ENCODE peak calls at places on chromosomes 4 and X, in four cellular contexts. X, I, G and L are unnamed samples.

GRCh38 chr4:33890841-33891240 is 2353.5 kb downstream of the ARAP2 start:
- DNase-seq in X (peak; percentile 30), I (no peak), G (no peak), L (no peak)

GRCh38 chr4:107183155-107183774 is 147.2 kb upstream of the DKK2 start:
- DNase-seq in X (peak; percentile 73), I (no peak), G (peak; percentile 60), L (no peak)

GRCh38 chr4:55398461-55398860 is 2.7 kb downstream of the TMEM165 start:
- DNase-seq in X (peak; percentile 73), I (no peak), G (no peak), L (no peak)

GRCh38 chr4:21952549-21952948 is 4.0 kb upstream of the KCNIP4 start:
- DNase-seq in X (no peak), I (no peak), G (no peak), L (no peak)

GRCh38 chrX:118536687-118537461 is 41.3 kb downstream of the DOCK11 start:
- DNase-seq in X (peak; percentile 30), I (no peak), G (peak; percentile 11), L (no peak)

GRCh38 chr4:148469938-148470337 is 27.7 kb upstream of the NR3C2 start:
- DNase-seq in X (no peak), I (no peak), G (no peak), L (no peak)

GRCh38 chr4:84583871-84584373 is 995 bp downstream of the CDS1 start:
- DNase-seq in X (peak; percentile 8), I (no peak), G (peak; percentile 11), L (no peak)

GRCh38 chrX:102067966-102068723 is 57.3 kb upstream of the TCEAL2 start:
- DNase-seq in X (peak; percentile 29), I (no peak), G (peak; percentile 32), L (no peak)

GRCh38 chr4:94290245-94290644 is 52.4 kb downstream of the HPGDS start:
- DNase-seq in X (no peak), I (no peak), G (no peak), L (no peak)

GRCh38 chr4:102430511-102430910 is 70.6 kb upstream of the NFKB1 start:
- DNase-seq in X (peak; percentile 39), I (no peak), G (no peak), L (no peak)

GRCh38 chrX:27251369-27251768 is 211.8 kb downstream of the PPP4R3C start:
- DNase-seq in X (no peak), I (no peak), G (no peak), L (no peak)

GRCh38 chrX:37652053-37652452 is 33.5 kb upstream of the XK start:
- DNase-seq in X (no peak), I (no peak), G (no peak), L (no peak)

DNA sequence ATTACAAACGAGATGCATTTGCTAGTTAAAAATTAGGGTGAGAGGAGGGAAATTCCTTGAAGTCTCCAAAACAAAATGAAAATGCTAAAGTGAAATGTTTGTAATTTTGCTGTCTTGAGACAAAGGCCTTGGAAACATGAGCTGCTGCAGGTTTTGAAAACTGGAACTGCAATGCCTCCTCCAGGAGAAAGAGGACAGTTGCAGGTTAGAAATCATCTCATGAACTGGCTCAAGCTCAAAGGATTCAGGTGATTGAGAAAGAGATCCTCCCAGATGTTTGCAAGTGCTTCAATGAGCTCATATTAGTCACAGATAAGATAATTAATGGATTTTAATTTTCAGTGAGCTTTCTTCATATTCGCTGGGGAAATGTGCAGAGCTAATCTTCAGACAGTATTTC is 32.4 kb downstream of the SMPX start:
- DNase-seq in X (peak; percentile 64), I (no peak), G (peak; percentile 23), L (no peak)
- TF ChIP-seq CTCF in X (peak; percentile 48), I (peak; percentile 32), G (peak; percentile 17), L (peak; percentile 35)

DNA sequence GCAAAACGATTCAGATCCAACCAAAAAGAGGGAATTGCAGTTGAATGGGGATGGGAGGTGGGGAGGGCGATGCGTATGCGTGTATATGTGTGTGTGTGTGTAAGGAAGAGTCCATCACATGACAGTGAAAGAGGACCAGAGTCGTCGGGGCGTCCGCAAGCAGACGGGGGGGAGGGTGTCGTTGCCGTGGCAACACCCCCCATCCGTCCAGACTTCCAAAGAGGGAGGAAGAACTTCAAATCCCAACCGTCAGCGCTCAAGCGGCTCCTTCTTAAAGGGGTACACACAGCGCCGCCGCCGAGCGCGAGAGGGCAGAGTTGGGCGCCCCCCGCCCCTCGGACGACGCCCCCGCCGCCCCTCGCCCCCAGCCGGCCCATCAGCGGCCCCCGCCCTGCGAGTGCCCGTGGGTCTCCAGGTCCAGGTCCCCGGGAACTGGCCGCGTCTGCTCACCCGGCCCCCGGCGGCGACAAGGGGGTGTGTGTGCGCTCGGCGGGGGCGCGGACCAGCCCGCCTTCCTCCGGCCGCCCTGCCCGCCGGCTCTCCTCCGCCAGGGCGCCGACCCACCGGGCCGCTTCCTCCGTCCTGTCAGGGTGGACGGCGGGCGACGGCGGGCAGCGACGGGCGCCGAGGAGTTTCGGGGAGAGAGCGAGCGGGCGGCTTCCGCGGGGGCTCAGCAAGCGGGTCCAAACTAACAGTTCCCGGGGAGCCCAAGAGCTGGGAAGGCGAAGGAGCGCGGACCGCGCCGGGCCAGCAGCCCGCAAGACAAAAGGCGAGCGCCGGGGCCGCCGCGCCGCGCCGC is 685 bp downstream of the LCORL start:
- DNase-seq in X (peak; percentile 87), I (peak; percentile 15), G (peak; percentile 89), L (peak; percentile 77)
- TF ChIP-seq CTCF in X (no peak), I (peak; percentile 20), G (no peak), L (peak; percentile 10)

GRCh38 chrX:40496728-40497127 is 84.0 kb upstream of the ATP6AP2 start:
- DNase-seq in X (peak; percentile 7), I (no peak), G (no peak), L (no peak)
- TF ChIP-seq CTCF in X (peak; percentile 7), I (no peak), G (no peak), L (peak; percentile 5)

GRCh38 chr4:153684182-153685073 is at the start of gene TLR2:
- DNase-seq in X (peak; percentile 16), I (peak; percentile 46), G (peak; percentile 77), L (peak; percentile 61)
- TF ChIP-seq CTCF in X (no peak), I (no peak), G (no peak), L (no peak)

GRCh38 chrX:151153086-151153485 is 23.3 kb upstream of the GPR50 start:
- DNase-seq in X (peak; percentile 42), I (no peak), G (peak; percentile 1), L (no peak)
- TF ChIP-seq CTCF in X (peak; percentile 22), I (no peak), G (no peak), L (no peak)